ENCODE peak calls at places on chromosomes 3 and 15, in five cellular contexts. One of them, this sample, is unnamed.

GRCh38 chr3:84974347-84974746 is 15.6 kb downstream of the CADM2 start:
- DNase-seq in fibroblast of mammary gland: no peak
- DNase-seq in colonic mucosa: no peak
- DNase-seq in thoracic aorta: no peak
- DNase-seq in SK-N-SH: no peak
- DNase-seq in this sample: peak

GRCh38 chr3:60175680-60176079 is 1075.6 kb downstream of the FHIT start:
- DNase-seq in thoracic aorta: no peak
- DNase-seq in colonic mucosa: no peak
- DNase-seq in fibroblast of mammary gland: no peak
- DNase-seq in SK-N-SH: no peak
- DNase-seq in this sample: no peak

GRCh38 chr3:98901032-98901464 is 447 bp downstream of the DCBLD2 start:
- DNase-seq in colonic mucosa: peak
- DNase-seq in thoracic aorta: no peak
- DNase-seq in SK-N-SH: peak
- DNase-seq in fibroblast of mammary gland: peak
- DNase-seq in this sample: peak

GRCh38 chr3:127734754-127735473 is 62.2 kb downstream of the ABTB1 start:
- DNase-seq in thoracic aorta: no peak
- DNase-seq in colonic mucosa: no peak
- DNase-seq in SK-N-SH: no peak
- DNase-seq in fibroblast of mammary gland: peak
- DNase-seq in this sample: peak

GRCh38 chr3:4270726-4271125 is 32.4 kb upstream of the SETMAR start:
- DNase-seq in colonic mucosa: no peak
- DNase-seq in thoracic aorta: no peak
- DNase-seq in fibroblast of mammary gland: no peak
- DNase-seq in SK-N-SH: no peak
- DNase-seq in this sample: no peak

GRCh38 chr15:100695048-100695447 is 92.7 kb downstream of the ASB7 start:
- DNase-seq in colonic mucosa: no peak
- DNase-seq in SK-N-SH: no peak
- DNase-seq in thoracic aorta: no peak
- DNase-seq in fibroblast of mammary gland: no peak
- DNase-seq in this sample: no peak

GRCh38 chr3:31077021-31077601 is 182.7 kb upstream of the GADL1 start:
- DNase-seq in thoracic aorta: no peak
- DNase-seq in SK-N-SH: no peak
- DNase-seq in fibroblast of mammary gland: peak
- DNase-seq in colonic mucosa: no peak
- DNase-seq in this sample: peak

GRCh38 chr3:183285828-183286457 is 32.9 kb downstream of the B3GNT5 start:
- DNase-seq in fibroblast of mammary gland: peak
- DNase-seq in thoracic aorta: peak
- DNase-seq in SK-N-SH: peak
- DNase-seq in colonic mucosa: peak
- DNase-seq in this sample: peak

GRCh38 chr3:176032043-176032442 is 1165.2 kb downstream of the TBL1XR1 start:
- DNase-seq in SK-N-SH: no peak
- DNase-seq in colonic mucosa: no peak
- DNase-seq in thoracic aorta: no peak
- DNase-seq in fibroblast of mammary gland: peak
- DNase-seq in this sample: no peak

GRCh38 chr3:24401090-24401810 is 93.4 kb downstream of the THRB start:
- DNase-seq in colonic mucosa: no peak
- DNase-seq in fibroblast of mammary gland: peak
- DNase-seq in thoracic aorta: no peak
- DNase-seq in SK-N-SH: no peak
- DNase-seq in this sample: peak

GRCh38 chr15:51768018-51768417 is 16.6 kb downstream of the TMOD2 start:
- DNase-seq in colonic mucosa: no peak
- DNase-seq in SK-N-SH: no peak
- DNase-seq in fibroblast of mammary gland: no peak
- DNase-seq in thoracic aorta: no peak
- DNase-seq in this sample: no peak

GRCh38 chr3:177013681-177014280 is 183.5 kb downstream of the TBL1XR1 start:
- DNase-seq in colonic mucosa: no peak
- DNase-seq in fibroblast of mammary gland: no peak
- DNase-seq in thoracic aorta: no peak
- DNase-seq in SK-N-SH: no peak
- DNase-seq in this sample: no peak

GRCh38 chr15:90358124-90359033 is 6.3 kb downstream of the ZNF774 start:
- DNase-seq in fibroblast of mammary gland: peak
- DNase-seq in thoracic aorta: no peak
- DNase-seq in colonic mucosa: peak
- DNase-seq in SK-N-SH: no peak
- DNase-seq in this sample: peak

GRCh38 chr3:59326246-59327024 is 276.6 kb upstream of the CFAP20DC start:
- DNase-seq in thoracic aorta: no peak
- DNase-seq in colonic mucosa: no peak
- DNase-seq in SK-N-SH: no peak
- DNase-seq in fibroblast of mammary gland: no peak
- DNase-seq in this sample: peak

GRCh38 chr15:99014803-99015676 is 7.4 kb upstream of the PGPEP1L start:
- DNase-seq in SK-N-SH: peak
- DNase-seq in colonic mucosa: peak
- DNase-seq in thoracic aorta: no peak
- DNase-seq in fibroblast of mammary gland: peak
- DNase-seq in this sample: peak

GRCh38 chr3:42655980-42656679 is 2.6 kb downstream of the ZBTB47 start:
- DNase-seq in colonic mucosa: no peak
- DNase-seq in SK-N-SH: peak
- DNase-seq in fibroblast of mammary gland: peak
- DNase-seq in thoracic aorta: no peak
- DNase-seq in this sample: peak

GRCh38 chr15:89112341-89112971 is 24.2 kb downstream of the ABHD2 start:
- DNase-seq in colonic mucosa: peak
- DNase-seq in SK-N-SH: no peak
- DNase-seq in fibroblast of mammary gland: peak
- DNase-seq in thoracic aorta: no peak
- DNase-seq in this sample: no peak

GRCh38 chr15:38682861-38683260 is 118.2 kb upstream of the RASGRP1 start:
- DNase-seq in fibroblast of mammary gland: no peak
- DNase-seq in thoracic aorta: no peak
- DNase-seq in SK-N-SH: no peak
- DNase-seq in colonic mucosa: no peak
- DNase-seq in this sample: no peak

GRCh38 chr3:112779558-112780480 is 66.8 kb downstream of the CD200R1L start:
- DNase-seq in SK-N-SH: no peak
- DNase-seq in thoracic aorta: no peak
- DNase-seq in colonic mucosa: no peak
- DNase-seq in fibroblast of mammary gland: no peak
- DNase-seq in this sample: peak

GRCh38 chr3:104032283-104032682 is 1334.4 kb upstream of the ALCAM start:
- DNase-seq in SK-N-SH: no peak
- DNase-seq in thoracic aorta: no peak
- DNase-seq in colonic mucosa: no peak
- DNase-seq in fibroblast of mammary gland: no peak
- DNase-seq in this sample: no peak

GRCh38 chr3:172607305-172608121 is 84.3 kb upstream of the TNFSF10 start:
- DNase-seq in fibroblast of mammary gland: peak
- DNase-seq in SK-N-SH: no peak
- DNase-seq in colonic mucosa: no peak
- DNase-seq in thoracic aorta: no peak
- DNase-seq in this sample: peak

GRCh38 chr3:158381274-158381868 is 189.6 kb upstream of the MLF1 start:
- DNase-seq in SK-N-SH: no peak
- DNase-seq in fibroblast of mammary gland: peak
- DNase-seq in thoracic aorta: no peak
- DNase-seq in colonic mucosa: no peak
- DNase-seq in this sample: peak

GRCh38 chr15:47561102-47561501 is 156.2 kb upstream of the SEMA6D start:
- DNase-seq in SK-N-SH: no peak
- DNase-seq in colonic mucosa: no peak
- DNase-seq in thoracic aorta: no peak
- DNase-seq in fibroblast of mammary gland: no peak
- DNase-seq in this sample: no peak

GRCh38 chr3:10322355-10322715 is 1.4 kb upstream of the SEC13 start:
- DNase-seq in SK-N-SH: no peak
- DNase-seq in fibroblast of mammary gland: no peak
- DNase-seq in thoracic aorta: no peak
- DNase-seq in colonic mucosa: no peak
- DNase-seq in this sample: peak

GRCh38 chr3:146404451-146404850 is 64.9 kb downstream of the PLSCR2 start:
- DNase-seq in SK-N-SH: no peak
- DNase-seq in fibroblast of mammary gland: peak
- DNase-seq in colonic mucosa: no peak
- DNase-seq in thoracic aorta: no peak
- DNase-seq in this sample: peak

GRCh38 chr3:189824629-189825312 is 193.6 kb downstream of the TP63 start:
- DNase-seq in fibroblast of mammary gland: peak
- DNase-seq in thoracic aorta: no peak
- DNase-seq in SK-N-SH: no peak
- DNase-seq in colonic mucosa: no peak
- DNase-seq in this sample: peak

GRCh38 chr3:113241292-113242033 is 30.1 kb downstream of the BOC start:
- DNase-seq in fibroblast of mammary gland: peak
- DNase-seq in colonic mucosa: no peak
- DNase-seq in SK-N-SH: peak
- DNase-seq in thoracic aorta: no peak
- DNase-seq in this sample: no peak

GRCh38 chr15:93121994-93122910 is 33.2 kb upstream of the RGMA start:
- DNase-seq in colonic mucosa: no peak
- DNase-seq in thoracic aorta: no peak
- DNase-seq in fibroblast of mammary gland: peak
- DNase-seq in SK-N-SH: no peak
- DNase-seq in this sample: no peak

GRCh38 chr3:65044401-65044800 is 356.6 kb upstream of the ADAMTS9 start:
- DNase-seq in colonic mucosa: no peak
- DNase-seq in thoracic aorta: no peak
- DNase-seq in SK-N-SH: no peak
- DNase-seq in fibroblast of mammary gland: no peak
- DNase-seq in this sample: no peak

GRCh38 chr15:73870700-73871408 is 2.5 kb upstream of the TBC1D21 start:
- DNase-seq in thoracic aorta: no peak
- DNase-seq in SK-N-SH: no peak
- DNase-seq in fibroblast of mammary gland: peak
- DNase-seq in colonic mucosa: no peak
- DNase-seq in this sample: peak

GRCh38 chr15:85592148-85592547 is 202.6 kb downstream of the KLHL25 start:
- DNase-seq in SK-N-SH: peak
- DNase-seq in thoracic aorta: no peak
- DNase-seq in fibroblast of mammary gland: peak
- DNase-seq in colonic mucosa: no peak
- DNase-seq in this sample: peak

GRCh38 chr3:138949445-138950005 is 2.5 kb downstream of the FOXL2NB start:
- DNase-seq in fibroblast of mammary gland: no peak
- DNase-seq in colonic mucosa: no peak
- DNase-seq in thoracic aorta: no peak
- DNase-seq in SK-N-SH: peak
- DNase-seq in this sample: no peak

GRCh38 chr3:174215426-174215825 is 643.7 kb upstream of the NAALADL2 start:
- DNase-seq in thoracic aorta: no peak
- DNase-seq in fibroblast of mammary gland: no peak
- DNase-seq in colonic mucosa: no peak
- DNase-seq in SK-N-SH: no peak
- DNase-seq in this sample: no peak

GRCh38 chr3:154427685-154428291 is 2.2 kb downstream of the GPR149 start:
- DNase-seq in fibroblast of mammary gland: no peak
- DNase-seq in thoracic aorta: no peak
- DNase-seq in colonic mucosa: no peak
- DNase-seq in SK-N-SH: peak
- DNase-seq in this sample: no peak
- H3K4me3 ChIP-seq in fibroblast of mammary gland: no peak
- H3K4me3 ChIP-seq in thoracic aorta: no peak
- H3K4me3 ChIP-seq in colonic mucosa: no peak
- H3K4me3 ChIP-seq in SK-N-SH: no peak
- H3K4me3 ChIP-seq in this sample: no peak

GRCh38 chr3:62261121-62261520 is 112.2 kb downstream of the FEZF2 start:
- DNase-seq in fibroblast of mammary gland: no peak
- DNase-seq in thoracic aorta: no peak
- DNase-seq in SK-N-SH: no peak
- DNase-seq in colonic mucosa: no peak
- DNase-seq in this sample: peak

GRCh38 chr3:62255758-62256157 is 117.6 kb downstream of the FEZF2 start:
- DNase-seq in fibroblast of mammary gland: no peak
- DNase-seq in SK-N-SH: no peak
- DNase-seq in colonic mucosa: no peak
- DNase-seq in thoracic aorta: no peak
- DNase-seq in this sample: no peak

GRCh38 chr3:62261800-62262199 is 111.5 kb downstream of the FEZF2 start:
- DNase-seq in colonic mucosa: no peak
- DNase-seq in thoracic aorta: no peak
- DNase-seq in SK-N-SH: no peak
- DNase-seq in fibroblast of mammary gland: no peak
- DNase-seq in this sample: no peak

GRCh38 chr3:62260655-62261054 is 112.7 kb downstream of the FEZF2 start:
- DNase-seq in colonic mucosa: no peak
- DNase-seq in thoracic aorta: no peak
- DNase-seq in fibroblast of mammary gland: no peak
- DNase-seq in SK-N-SH: peak
- DNase-seq in this sample: no peak

DNA sequence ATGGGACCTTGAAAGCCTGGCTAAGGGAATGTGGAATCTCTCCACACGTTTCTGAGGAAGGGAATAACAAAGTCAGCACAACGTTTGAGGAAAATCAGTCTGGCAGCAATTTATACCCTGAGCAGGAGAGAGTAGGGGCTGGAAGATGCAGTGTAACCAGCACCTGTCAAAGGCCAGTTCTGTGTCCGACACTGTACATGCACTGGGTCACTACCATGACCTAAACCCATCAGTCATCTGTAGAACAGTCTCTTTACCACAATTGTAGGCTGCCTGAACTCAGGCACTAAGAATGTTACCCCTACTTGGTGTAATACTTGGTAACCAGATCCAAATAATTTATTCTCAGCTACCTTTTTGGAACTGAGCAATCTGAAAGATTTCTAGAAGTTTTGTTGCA is 113.4 kb downstream of the FEZF2 start:
- DNase-seq in SK-N-SH: no peak
- DNase-seq in thoracic aorta: no peak
- DNase-seq in fibroblast of mammary gland: no peak
- DNase-seq in colonic mucosa: no peak
- DNase-seq in this sample: no peak
- TF ChIP-seq CTCF in SK-N-SH: no peak
- TF ChIP-seq CTCF in thoracic aorta: no peak
- TF ChIP-seq CTCF in fibroblast of mammary gland: no peak
- TF ChIP-seq CTCF in colonic mucosa: no peak
- TF ChIP-seq CTCF in this sample: no peak

DNA sequence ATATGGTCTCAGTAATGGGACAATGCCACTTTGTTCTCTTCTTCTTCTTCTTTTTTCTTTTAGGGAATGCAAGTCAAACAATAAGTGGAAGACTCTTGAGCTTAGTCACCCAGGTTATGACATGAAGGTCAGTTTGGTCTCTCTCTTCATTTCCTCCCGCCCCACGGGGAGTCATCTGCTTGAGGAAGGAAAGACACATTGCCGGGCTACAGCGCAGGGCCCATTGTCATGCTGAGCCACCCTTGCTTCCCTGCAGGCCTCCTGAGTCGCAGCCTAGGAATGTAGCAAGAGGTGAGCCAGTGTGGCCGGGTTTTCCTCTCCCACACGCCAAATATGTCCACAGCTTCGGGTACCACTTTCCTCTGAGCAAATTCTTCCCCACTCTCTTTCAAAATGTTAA is 47.6 kb downstream of the RAP2B start:
- DNase-seq in colonic mucosa: no peak
- DNase-seq in fibroblast of mammary gland: peak
- DNase-seq in SK-N-SH: no peak
- DNase-seq in thoracic aorta: peak
- DNase-seq in this sample: peak
- H3K4me3 ChIP-seq in colonic mucosa: no peak
- H3K4me3 ChIP-seq in fibroblast of mammary gland: no peak
- H3K4me3 ChIP-seq in SK-N-SH: no peak
- H3K4me3 ChIP-seq in thoracic aorta: no peak
- H3K4me3 ChIP-seq in this sample: no peak

GRCh38 chr3:194671900-194672808 is at the start of gene LSG1:
- DNase-seq in colonic mucosa: peak
- DNase-seq in thoracic aorta: peak
- DNase-seq in SK-N-SH: peak
- DNase-seq in fibroblast of mammary gland: peak
- DNase-seq in this sample: peak
- TF ChIP-seq CTCF in colonic mucosa: no peak
- TF ChIP-seq CTCF in thoracic aorta: no peak
- TF ChIP-seq CTCF in SK-N-SH: no peak
- TF ChIP-seq CTCF in fibroblast of mammary gland: no peak
- TF ChIP-seq CTCF in this sample: no peak

This sample was measured in epithelial cell of esophagus.